ENCODE peak calls at places on chromosomes 5 and 9, in eight cellular contexts. W is GM12878, Y is IMR-90, A is PC-3, D is fibroblast of lung, G is mammary epithelial cell, U is GM23338, L is GM23248. E is an unnamed sample.

GRCh38 chr9:32344551-32345182 is 39.8 kb upstream of the ACO1 start:
- DNase-seq in U (peak; percentile 92), A (no peak), D (peak; percentile 5), W (no peak), G (peak; percentile 53), Y (peak; percentile 11), L (peak; percentile 21), E (no peak)

GRCh38 chr9:112700080-112700479 is 17.8 kb downstream of the INIP start:
- DNase-seq in D (no peak), U (no peak), L (peak; percentile 10), A (no peak), Y (peak; percentile 30), W (no peak), G (no peak), E (no peak)

GRCh38 chr5:127892467-127893207 is 189.4 kb downstream of the CCDC192 start:
- DNase-seq in W (no peak), A (peak; percentile 93), U (no peak), Y (peak; percentile 68), D (peak; percentile 50), G (peak; percentile 89), L (peak; percentile 28), E (peak; percentile 80)

GRCh38 chr9:81472701-81473100 is 216.6 kb downstream of the TLE1 start:
- DNase-seq in Y (no peak), D (no peak), L (peak; percentile 40), A (no peak), U (no peak), G (no peak), W (no peak), E (no peak)

GRCh38 chr9:107992269-107992668 is 502.7 kb upstream of the KLF4 start:
- DNase-seq in W (no peak), U (no peak), L (no peak), G (no peak), A (no peak), D (no peak), Y (no peak), E (no peak)

GRCh38 chr9:96150324-96151023 is 151.5 kb downstream of the HSD17B3 start:
- DNase-seq in A (no peak), D (no peak), L (no peak), W (peak; percentile 57), U (no peak), Y (no peak), G (no peak), E (no peak)

GRCh38 chr9:36189978-36190377 is 743 bp upstream of the CLTA start:
- DNase-seq in W (no peak), G (peak; percentile 19), A (no peak), Y (no peak), D (no peak), U (peak; percentile 53), L (peak; percentile 40), E (no peak)

GRCh38 chr9:74503219-74503618 is 6.1 kb downstream of the RORB start:
- DNase-seq in Y (no peak), A (no peak), W (no peak), D (no peak), L (no peak), U (no peak), G (no peak), E (no peak)

GRCh38 chr5:5638193-5638592 is 215.7 kb downstream of the ICE1 start:
- DNase-seq in G (no peak), D (no peak), A (no peak), Y (no peak), U (no peak), W (no peak), L (no peak), E (no peak)

GRCh38 chr5:65760504-65761275 is 38.7 kb downstream of the NLN start:
- DNase-seq in G (peak; percentile 43), Y (peak; percentile 13), L (peak; percentile 74), U (no peak), W (peak; percentile 8), A (peak; percentile 61), D (peak; percentile 23), E (peak; percentile 41)

GRCh38 chr5:135100011-135100410 is 66.0 kb upstream of the PITX1 start:
- DNase-seq in G (no peak), U (no peak), L (no peak), A (no peak), W (no peak), D (no peak), Y (no peak), E (no peak)

GRCh38 chr5:178319541-178320041 is 87.0 kb upstream of the PHYKPL start:
- DNase-seq in A (no peak), G (no peak), U (peak; percentile 48), W (no peak), D (no peak), Y (no peak), L (no peak), E (no peak)

GRCh38 chr5:148746826-148747535 is 79.4 kb upstream of the ADRB2 start:
- DNase-seq in D (no peak), A (no peak), L (no peak), G (peak; percentile 31), U (no peak), Y (peak; percentile 68), W (no peak), E (no peak)

GRCh38 chr5:72353046-72353445 is 32.9 kb downstream of the PTCD2 start:
- DNase-seq in A (peak; percentile 30), W (no peak), G (no peak), D (peak; percentile 89), Y (peak; percentile 95), L (peak; percentile 92), U (no peak), E (no peak)

GRCh38 chr9:90916147-90916734 is 114.6 kb downstream of the SYK start:
- DNase-seq in Y (peak; percentile 73), U (no peak), D (peak; percentile 28), W (no peak), A (peak; percentile 14), L (peak; percentile 50), G (peak; percentile 81), E (no peak)

GRCh38 chr5:80590766-80591165 is 20.7 kb upstream of the ANKRD34B start:
- DNase-seq in U (no peak), A (no peak), W (no peak), Y (no peak), D (no peak), G (no peak), L (no peak), E (no peak)

GRCh38 chr9:88990721-88991065 is 575 bp upstream of the S1PR3 start:
- DNase-seq in L (no peak), Y (no peak), U (peak; percentile 77), G (no peak), A (no peak), D (no peak), W (no peak), E (no peak)

GRCh38 chr9:34985311-34985899 is 4.1 kb upstream of the DNAJB5 start:
- DNase-seq in A (peak; percentile 65), W (no peak), D (peak; percentile 68), L (peak; percentile 70), U (peak; percentile 84), Y (peak; percentile 63), G (peak; percentile 47), E (peak; percentile 37)

GRCh38 chr5:23419115-23419514 is 88.3 kb upstream of the PRDM9 start:
- DNase-seq in G (peak; percentile 83), D (no peak), L (no peak), W (no peak), Y (no peak), U (peak; percentile 57), A (peak; percentile 85), E (peak; percentile 19)

GRCh38 chr9:112711050-112711689 is 6.7 kb downstream of the INIP start:
- DNase-seq in A (peak; percentile 27), W (no peak), U (peak; percentile 60), L (peak; percentile 80), D (peak; percentile 68), Y (peak; percentile 64), G (peak; percentile 13), E (peak; percentile 9)

GRCh38 chr5:83474170-83474796 is 2.7 kb downstream of the VCAN start:
- DNase-seq in Y (peak; percentile 88), D (peak; percentile 90), G (peak; percentile 94), A (peak; percentile 86), L (peak; percentile 94), W (no peak), U (peak; percentile 93), E (peak; percentile 34)

GRCh38 chr5:138841531-138841930 is 33.6 kb downstream of the LRRTM2 start:
- DNase-seq in U (no peak), A (no peak), D (no peak), Y (no peak), G (no peak), L (no peak), W (no peak), E (no peak)

GRCh38 chr5:89042746-89043145 is 159.8 kb upstream of the MEF2C start:
- DNase-seq in Y (no peak), U (no peak), L (no peak), G (no peak), W (no peak), D (no peak), A (no peak), E (no peak)

GRCh38 chr9:106861585-106862114 is 1.3 kb upstream of the ZNF462 start:
- DNase-seq in W (no peak), D (no peak), L (no peak), G (no peak), U (no peak), A (no peak), Y (no peak), E (no peak)

GRCh38 chr9:33049680-33050361 is 24.7 kb downstream of the DNAJA1 start:
- DNase-seq in W (no peak), L (no peak), G (no peak), A (no peak), U (no peak), D (no peak), Y (no peak), E (no peak)

GRCh38 chr9:3262831-3263544 is 262.8 kb downstream of the RFX3 start:
- DNase-seq in G (no peak), U (peak; percentile 50), Y (no peak), W (no peak), L (no peak), A (no peak), D (no peak), E (no peak)

GRCh38 chr9:69671291-69671903 is 774 bp downstream of the APBA1 start:
- DNase-seq in Y (no peak), A (no peak), D (no peak), W (no peak), L (peak; percentile 9), U (no peak), G (no peak), E (no peak)

GRCh38 chr5:151675225-151675955 is 11.3 kb downstream of the SPARC start:
- DNase-seq in U (peak; percentile 51), G (no peak), Y (peak; percentile 75), L (peak; percentile 55), W (no peak), D (peak; percentile 34), A (no peak), E (no peak)
- H4K20me1 ChIP-seq in U (no peaks in the 10 kb centered on the region), G (no peaks in the 10 kb centered on the region), Y (peaks cover 100% of the 10 kb centered on the region), L (peaks cover 26% of the 10 kb centered on the region), W (no peaks in the 10 kb centered on the region), D (no peaks in the 10 kb centered on the region), A (no peaks in the 10 kb centered on the region), E (no peaks in the 10 kb centered on the region)

GRCh38 chr5:7877851-7878250 is 8.9 kb downstream of the MTRR start:
- DNase-seq in A (no peak), U (no peak), W (no peak), Y (peak; percentile 43), L (peak; percentile 55), D (peak; percentile 8), G (no peak), E (no peak)
- H4K20me1 ChIP-seq in A (peaks cover 14% of the 10 kb centered on the region), U (peaks cover 23% of the 10 kb centered on the region), W (peaks cover 3% of the 10 kb centered on the region), Y (peaks cover 8% of the 10 kb centered on the region), L (peaks cover 4% of the 10 kb centered on the region), D (no peaks in the 10 kb centered on the region), G (no peaks in the 10 kb centered on the region), E (peaks cover 11% of the 10 kb centered on the region)

GRCh38 chr5:4188704-4189103 is 593.1 kb downstream of the IRX1 start:
- DNase-seq in W (no peak), D (no peak), Y (no peak), A (no peak), L (no peak), U (no peak), G (no peak), E (no peak)
- H4K20me1 ChIP-seq in W (no peaks in the 10 kb centered on the region), D (no peaks in the 10 kb centered on the region), Y (no peaks in the 10 kb centered on the region), A (no peaks in the 10 kb centered on the region), L (no peaks in the 10 kb centered on the region), U (no peaks in the 10 kb centered on the region), G (no peaks in the 10 kb centered on the region), E (peaks cover under 1% of the 10 kb centered on the region)

GRCh38 chr5:151127926-151128325 is 29.7 kb downstream of the ANXA6 start:
- DNase-seq in D (no peak), A (no peak), U (no peak), G (no peak), L (no peak), Y (no peak), W (no peak), E (no peak)
- H4K20me1 ChIP-seq in D (peaks cover 3% of the 10 kb centered on the region), A (no peaks in the 10 kb centered on the region), U (peaks cover 6% of the 10 kb centered on the region), G (no peaks in the 10 kb centered on the region), L (no peaks in the 10 kb centered on the region), Y (peaks cover 36% of the 10 kb centered on the region), W (no peaks in the 10 kb centered on the region), E (no peaks in the 10 kb centered on the region)

E was measured in PC-9.